ENCODE peak calls at places on chromosome 10, in nine cellular contexts. One of them, this sample, is unnamed.

GRCh38 chr10:3981300-3981699 is 196.3 kb upstream of the KLF6 start:
- DNase-seq in cardiac muscle cell: no peak
- DNase-seq in AG09309: no peak
- DNase-seq in GM12891: no peak
- DNase-seq in stimulated activated CD8-positive, alpha-beta memory T cell treated with anti-CD3 and anti-CD28 coated beads, Interleukin-4, amount 100 ng/mL, for 1 hour: no peak
- DNase-seq in neural crest cell: no peak
- DNase-seq in HT1080: no peak
- DNase-seq in germinal center: no peak
- DNase-seq in mucosa of descending colon: no peak
- DNase-seq in this sample: no peak

GRCh38 chr10:102628451-102628911 is 15.8 kb upstream of the TRIM8 start:
- DNase-seq in AG09309: no peak
- DNase-seq in neural crest cell: no peak
- DNase-seq in cardiac muscle cell: no peak
- DNase-seq in GM12891: no peak
- DNase-seq in stimulated activated CD8-positive, alpha-beta memory T cell treated with anti-CD3 and anti-CD28 coated beads, Interleukin-4, amount 100 ng/mL, for 1 hour: no peak
- DNase-seq in germinal center: no peak
- DNase-seq in mucosa of descending colon: peak
- DNase-seq in HT1080: peak
- DNase-seq in this sample: no peak

GRCh38 chr10:123945506-123945905 is 53.9 kb upstream of the CPXM2 start:
- DNase-seq in stimulated activated CD8-positive, alpha-beta memory T cell treated with anti-CD3 and anti-CD28 coated beads, Interleukin-4, amount 100 ng/mL, for 1 hour: no peak
- DNase-seq in neural crest cell: no peak
- DNase-seq in HT1080: peak
- DNase-seq in GM12891: no peak
- DNase-seq in cardiac muscle cell: no peak
- DNase-seq in AG09309: peak
- DNase-seq in germinal center: peak
- DNase-seq in mucosa of descending colon: no peak
- DNase-seq in this sample: no peak

GRCh38 chr10:75269605-75270004 is 33.8 kb upstream of the COMTD1 start:
- DNase-seq in stimulated activated CD8-positive, alpha-beta memory T cell treated with anti-CD3 and anti-CD28 coated beads, Interleukin-4, amount 100 ng/mL, for 1 hour: no peak
- DNase-seq in germinal center: no peak
- DNase-seq in AG09309: no peak
- DNase-seq in mucosa of descending colon: no peak
- DNase-seq in GM12891: no peak
- DNase-seq in neural crest cell: no peak
- DNase-seq in HT1080: peak
- DNase-seq in cardiac muscle cell: no peak
- DNase-seq in this sample: no peak

GRCh38 chr10:111034598-111035310 is 42.1 kb upstream of the ADRA2A start:
- DNase-seq in cardiac muscle cell: no peak
- DNase-seq in GM12891: no peak
- DNase-seq in neural crest cell: no peak
- DNase-seq in mucosa of descending colon: no peak
- DNase-seq in AG09309: no peak
- DNase-seq in stimulated activated CD8-positive, alpha-beta memory T cell treated with anti-CD3 and anti-CD28 coated beads, Interleukin-4, amount 100 ng/mL, for 1 hour: no peak
- DNase-seq in HT1080: peak
- DNase-seq in germinal center: no peak
- DNase-seq in this sample: no peak

GRCh38 chr10:90969148-90969547 is 48.3 kb upstream of the ANKRD1 start:
- DNase-seq in GM12891: no peak
- DNase-seq in cardiac muscle cell: no peak
- DNase-seq in mucosa of descending colon: no peak
- DNase-seq in neural crest cell: no peak
- DNase-seq in AG09309: no peak
- DNase-seq in HT1080: peak
- DNase-seq in germinal center: no peak
- DNase-seq in stimulated activated CD8-positive, alpha-beta memory T cell treated with anti-CD3 and anti-CD28 coated beads, Interleukin-4, amount 100 ng/mL, for 1 hour: no peak
- DNase-seq in this sample: no peak

GRCh38 chr10:986137-986825 is 2.0 kb upstream of the GTPBP4 start:
- DNase-seq in GM12891: no peak
- DNase-seq in mucosa of descending colon: no peak
- DNase-seq in cardiac muscle cell: no peak
- DNase-seq in AG09309: no peak
- DNase-seq in HT1080: peak
- DNase-seq in neural crest cell: no peak
- DNase-seq in stimulated activated CD8-positive, alpha-beta memory T cell treated with anti-CD3 and anti-CD28 coated beads, Interleukin-4, amount 100 ng/mL, for 1 hour: no peak
- DNase-seq in germinal center: no peak
- DNase-seq in this sample: no peak

GRCh38 chr10:110317866-110318850 is 13.4 kb upstream of the SMNDC1 start:
- DNase-seq in HT1080: no peak
- DNase-seq in germinal center: no peak
- DNase-seq in mucosa of descending colon: no peak
- DNase-seq in stimulated activated CD8-positive, alpha-beta memory T cell treated with anti-CD3 and anti-CD28 coated beads, Interleukin-4, amount 100 ng/mL, for 1 hour: no peak
- DNase-seq in GM12891: no peak
- DNase-seq in cardiac muscle cell: no peak
- DNase-seq in AG09309: no peak
- DNase-seq in neural crest cell: no peak
- DNase-seq in this sample: no peak

GRCh38 chr10:131929122-131929845 is 28.5 kb downstream of the PPP2R2D start:
- DNase-seq in AG09309: no peak
- DNase-seq in germinal center: no peak
- DNase-seq in HT1080: no peak
- DNase-seq in mucosa of descending colon: no peak
- DNase-seq in neural crest cell: no peak
- DNase-seq in GM12891: no peak
- DNase-seq in cardiac muscle cell: peak
- DNase-seq in stimulated activated CD8-positive, alpha-beta memory T cell treated with anti-CD3 and anti-CD28 coated beads, Interleukin-4, amount 100 ng/mL, for 1 hour: no peak
- DNase-seq in this sample: no peak

GRCh38 chr10:59177031-59177861 is 803 bp downstream of the PHYHIPL start:
- DNase-seq in AG09309: peak
- DNase-seq in cardiac muscle cell: peak
- DNase-seq in neural crest cell: peak
- DNase-seq in GM12891: no peak
- DNase-seq in stimulated activated CD8-positive, alpha-beta memory T cell treated with anti-CD3 and anti-CD28 coated beads, Interleukin-4, amount 100 ng/mL, for 1 hour: no peak
- DNase-seq in germinal center: no peak
- DNase-seq in HT1080: peak
- DNase-seq in mucosa of descending colon: no peak
- DNase-seq in this sample: no peak

GRCh38 chr10:13593560-13593959 is 6.8 kb downstream of the PRPF18 start:
- DNase-seq in neural crest cell: no peak
- DNase-seq in AG09309: peak
- DNase-seq in mucosa of descending colon: no peak
- DNase-seq in germinal center: no peak
- DNase-seq in stimulated activated CD8-positive, alpha-beta memory T cell treated with anti-CD3 and anti-CD28 coated beads, Interleukin-4, amount 100 ng/mL, for 1 hour: no peak
- DNase-seq in HT1080: no peak
- DNase-seq in GM12891: no peak
- DNase-seq in cardiac muscle cell: no peak
- DNase-seq in this sample: no peak

GRCh38 chr10:62031522-62031921 is 130.0 kb downstream of the ARID5B start:
- DNase-seq in mucosa of descending colon: no peak
- DNase-seq in AG09309: no peak
- DNase-seq in germinal center: no peak
- DNase-seq in GM12891: no peak
- DNase-seq in cardiac muscle cell: no peak
- DNase-seq in HT1080: no peak
- DNase-seq in stimulated activated CD8-positive, alpha-beta memory T cell treated with anti-CD3 and anti-CD28 coated beads, Interleukin-4, amount 100 ng/mL, for 1 hour: no peak
- DNase-seq in neural crest cell: no peak
- DNase-seq in this sample: no peak

GRCh38 chr10:23343591-23344225 is 889 bp downstream of the C10orf67 start:
- DNase-seq in neural crest cell: peak
- DNase-seq in mucosa of descending colon: peak
- DNase-seq in GM12891: no peak
- DNase-seq in HT1080: no peak
- DNase-seq in germinal center: no peak
- DNase-seq in stimulated activated CD8-positive, alpha-beta memory T cell treated with anti-CD3 and anti-CD28 coated beads, Interleukin-4, amount 100 ng/mL, for 1 hour: no peak
- DNase-seq in AG09309: no peak
- DNase-seq in cardiac muscle cell: peak
- DNase-seq in this sample: peak

GRCh38 chr10:21702633-21703111 is 168.6 kb downstream of the MLLT10 start:
- DNase-seq in stimulated activated CD8-positive, alpha-beta memory T cell treated with anti-CD3 and anti-CD28 coated beads, Interleukin-4, amount 100 ng/mL, for 1 hour: no peak
- DNase-seq in mucosa of descending colon: no peak
- DNase-seq in germinal center: peak
- DNase-seq in GM12891: no peak
- DNase-seq in AG09309: no peak
- DNase-seq in cardiac muscle cell: no peak
- DNase-seq in neural crest cell: no peak
- DNase-seq in HT1080: no peak
- DNase-seq in this sample: no peak

GRCh38 chr10:118729641-118730258 is 25.0 kb downstream of the CACUL1 start:
- DNase-seq in HT1080: no peak
- DNase-seq in germinal center: peak
- DNase-seq in mucosa of descending colon: no peak
- DNase-seq in AG09309: no peak
- DNase-seq in GM12891: no peak
- DNase-seq in neural crest cell: no peak
- DNase-seq in cardiac muscle cell: no peak
- DNase-seq in stimulated activated CD8-positive, alpha-beta memory T cell treated with anti-CD3 and anti-CD28 coated beads, Interleukin-4, amount 100 ng/mL, for 1 hour: no peak
- DNase-seq in this sample: no peak

GRCh38 chr10:26215923-26216576 is 524 bp upstream of the GAD2 start:
- DNase-seq in HT1080: no peak
- DNase-seq in GM12891: peak
- DNase-seq in neural crest cell: peak
- DNase-seq in stimulated activated CD8-positive, alpha-beta memory T cell treated with anti-CD3 and anti-CD28 coated beads, Interleukin-4, amount 100 ng/mL, for 1 hour: no peak
- DNase-seq in cardiac muscle cell: peak
- DNase-seq in mucosa of descending colon: no peak
- DNase-seq in germinal center: peak
- DNase-seq in AG09309: no peak
- DNase-seq in this sample: no peak

GRCh38 chr10:72756674-72757385 is 64.9 kb downstream of the MCU start:
- DNase-seq in mucosa of descending colon: no peak
- DNase-seq in cardiac muscle cell: no peak
- DNase-seq in neural crest cell: no peak
- DNase-seq in AG09309: no peak
- DNase-seq in germinal center: no peak
- DNase-seq in stimulated activated CD8-positive, alpha-beta memory T cell treated with anti-CD3 and anti-CD28 coated beads, Interleukin-4, amount 100 ng/mL, for 1 hour: no peak
- DNase-seq in GM12891: no peak
- DNase-seq in HT1080: no peak
- DNase-seq in this sample: no peak

GRCh38 chr10:81576336-81576735 is 298.7 kb upstream of the NRG3 start:
- DNase-seq in GM12891: no peak
- DNase-seq in AG09309: no peak
- DNase-seq in germinal center: no peak
- DNase-seq in cardiac muscle cell: no peak
- DNase-seq in stimulated activated CD8-positive, alpha-beta memory T cell treated with anti-CD3 and anti-CD28 coated beads, Interleukin-4, amount 100 ng/mL, for 1 hour: no peak
- DNase-seq in neural crest cell: no peak
- DNase-seq in HT1080: peak
- DNase-seq in mucosa of descending colon: no peak
- DNase-seq in this sample: no peak

GRCh38 chr10:99248824-99249223 is 13.2 kb upstream of the HPSE2 start:
- DNase-seq in neural crest cell: no peak
- DNase-seq in stimulated activated CD8-positive, alpha-beta memory T cell treated with anti-CD3 and anti-CD28 coated beads, Interleukin-4, amount 100 ng/mL, for 1 hour: no peak
- DNase-seq in AG09309: no peak
- DNase-seq in GM12891: no peak
- DNase-seq in mucosa of descending colon: no peak
- DNase-seq in HT1080: no peak
- DNase-seq in cardiac muscle cell: no peak
- DNase-seq in germinal center: no peak
- DNase-seq in this sample: no peak

GRCh38 chr10:70137927-70138883 is 5.6 kb upstream of the AIFM2 start:
- DNase-seq in GM12891: no peak
- DNase-seq in neural crest cell: no peak
- DNase-seq in HT1080: no peak
- DNase-seq in mucosa of descending colon: peak
- DNase-seq in stimulated activated CD8-positive, alpha-beta memory T cell treated with anti-CD3 and anti-CD28 coated beads, Interleukin-4, amount 100 ng/mL, for 1 hour: no peak
- DNase-seq in cardiac muscle cell: no peak
- DNase-seq in germinal center: no peak
- DNase-seq in AG09309: no peak
- DNase-seq in this sample: peak

GRCh38 chr10:102675887-102676616 is 31.8 kb downstream of the TRIM8 start:
- DNase-seq in GM12891: no peak
- DNase-seq in stimulated activated CD8-positive, alpha-beta memory T cell treated with anti-CD3 and anti-CD28 coated beads, Interleukin-4, amount 100 ng/mL, for 1 hour: no peak
- DNase-seq in germinal center: no peak
- DNase-seq in mucosa of descending colon: no peak
- DNase-seq in neural crest cell: no peak
- DNase-seq in cardiac muscle cell: no peak
- DNase-seq in HT1080: peak
- DNase-seq in AG09309: peak
- DNase-seq in this sample: no peak

GRCh38 chr10:94315975-94316464 is 46.7 kb downstream of the NOC3L start:
- DNase-seq in HT1080: no peak
- DNase-seq in mucosa of descending colon: no peak
- DNase-seq in neural crest cell: no peak
- DNase-seq in cardiac muscle cell: no peak
- DNase-seq in GM12891: no peak
- DNase-seq in stimulated activated CD8-positive, alpha-beta memory T cell treated with anti-CD3 and anti-CD28 coated beads, Interleukin-4, amount 100 ng/mL, for 1 hour: no peak
- DNase-seq in AG09309: peak
- DNase-seq in germinal center: no peak
- DNase-seq in this sample: no peak

GRCh38 chr10:26519803-26520202 is 81.7 kb downstream of the APBB1IP start:
- DNase-seq in stimulated activated CD8-positive, alpha-beta memory T cell treated with anti-CD3 and anti-CD28 coated beads, Interleukin-4, amount 100 ng/mL, for 1 hour: no peak
- DNase-seq in mucosa of descending colon: no peak
- DNase-seq in neural crest cell: no peak
- DNase-seq in AG09309: no peak
- DNase-seq in germinal center: no peak
- DNase-seq in cardiac muscle cell: no peak
- DNase-seq in GM12891: no peak
- DNase-seq in HT1080: no peak
- DNase-seq in this sample: no peak

GRCh38 chr10:78321500-78321899 is 287.8 kb downstream of the RPS24 start:
- DNase-seq in cardiac muscle cell: no peak
- DNase-seq in germinal center: no peak
- DNase-seq in AG09309: no peak
- DNase-seq in stimulated activated CD8-positive, alpha-beta memory T cell treated with anti-CD3 and anti-CD28 coated beads, Interleukin-4, amount 100 ng/mL, for 1 hour: no peak
- DNase-seq in mucosa of descending colon: no peak
- DNase-seq in GM12891: no peak
- DNase-seq in neural crest cell: no peak
- DNase-seq in HT1080: no peak
- DNase-seq in this sample: no peak

GRCh38 chr10:23291551-23292334 is 52.9 kb downstream of the C10orf67 start:
- DNase-seq in neural crest cell: no peak
- DNase-seq in GM12891: no peak
- DNase-seq in HT1080: no peak
- DNase-seq in stimulated activated CD8-positive, alpha-beta memory T cell treated with anti-CD3 and anti-CD28 coated beads, Interleukin-4, amount 100 ng/mL, for 1 hour: no peak
- DNase-seq in mucosa of descending colon: no peak
- DNase-seq in AG09309: no peak
- DNase-seq in cardiac muscle cell: no peak
- DNase-seq in germinal center: no peak
- DNase-seq in this sample: no peak

GRCh38 chr10:103265712-103266329 is 11.1 kb upstream of the INA start:
- DNase-seq in stimulated activated CD8-positive, alpha-beta memory T cell treated with anti-CD3 and anti-CD28 coated beads, Interleukin-4, amount 100 ng/mL, for 1 hour: no peak
- DNase-seq in HT1080: peak
- DNase-seq in neural crest cell: peak
- DNase-seq in germinal center: no peak
- DNase-seq in mucosa of descending colon: no peak
- DNase-seq in GM12891: no peak
- DNase-seq in cardiac muscle cell: peak
- DNase-seq in AG09309: no peak
- DNase-seq in this sample: peak

GRCh38 chr10:3656214-3656613 is 128.8 kb downstream of the KLF6 start:
- DNase-seq in mucosa of descending colon: no peak
- DNase-seq in GM12891: no peak
- DNase-seq in stimulated activated CD8-positive, alpha-beta memory T cell treated with anti-CD3 and anti-CD28 coated beads, Interleukin-4, amount 100 ng/mL, for 1 hour: no peak
- DNase-seq in cardiac muscle cell: no peak
- DNase-seq in HT1080: no peak
- DNase-seq in neural crest cell: no peak
- DNase-seq in AG09309: no peak
- DNase-seq in germinal center: no peak
- DNase-seq in this sample: no peak

GRCh38 chr10:13046861-13047528 is 45.5 kb upstream of the CCDC3 start:
- DNase-seq in AG09309: no peak
- DNase-seq in mucosa of descending colon: no peak
- DNase-seq in germinal center: no peak
- DNase-seq in HT1080: no peak
- DNase-seq in GM12891: no peak
- DNase-seq in stimulated activated CD8-positive, alpha-beta memory T cell treated with anti-CD3 and anti-CD28 coated beads, Interleukin-4, amount 100 ng/mL, for 1 hour: no peak
- DNase-seq in neural crest cell: no peak
- DNase-seq in cardiac muscle cell: no peak
- DNase-seq in this sample: no peak

GRCh38 chr10:125661418-125661941 is 21.5 kb downstream of the TEX36 start:
- DNase-seq in AG09309: no peak
- DNase-seq in neural crest cell: no peak
- DNase-seq in GM12891: no peak
- DNase-seq in mucosa of descending colon: no peak
- DNase-seq in germinal center: no peak
- DNase-seq in stimulated activated CD8-positive, alpha-beta memory T cell treated with anti-CD3 and anti-CD28 coated beads, Interleukin-4, amount 100 ng/mL, for 1 hour: no peak
- DNase-seq in cardiac muscle cell: no peak
- DNase-seq in HT1080: no peak
- DNase-seq in this sample: no peak

GRCh38 chr10:7529638-7530037 is 118.8 kb upstream of the SFMBT2 start:
- DNase-seq in stimulated activated CD8-positive, alpha-beta memory T cell treated with anti-CD3 and anti-CD28 coated beads, Interleukin-4, amount 100 ng/mL, for 1 hour: no peak
- DNase-seq in mucosa of descending colon: no peak
- DNase-seq in HT1080: no peak
- DNase-seq in neural crest cell: no peak
- DNase-seq in GM12891: no peak
- DNase-seq in AG09309: no peak
- DNase-seq in germinal center: no peak
- DNase-seq in cardiac muscle cell: peak
- DNase-seq in this sample: no peak

GRCh38 chr10:100912013-100912608 is 652 bp upstream of the SLF2 start:
- DNase-seq in AG09309: no peak
- DNase-seq in cardiac muscle cell: no peak
- DNase-seq in stimulated activated CD8-positive, alpha-beta memory T cell treated with anti-CD3 and anti-CD28 coated beads, Interleukin-4, amount 100 ng/mL, for 1 hour: no peak
- DNase-seq in mucosa of descending colon: no peak
- DNase-seq in neural crest cell: no peak
- DNase-seq in germinal center: no peak
- DNase-seq in HT1080: no peak
- DNase-seq in GM12891: no peak
- DNase-seq in this sample: no peak

This sample was measured in transverse colon.